ENCODE peak calls at places on chromosomes 4 and X, in four cellular contexts. One of them, this sample, is unnamed.

GRCh38 chr4:150315175-150315574 is 236.9 kb downstream of the DCLK2 start:
- DNase-seq in neuronal stem cell: no peak
- DNase-seq in mesenchymal stem cell: no peak
- DNase-seq in H1: no peak
- DNase-seq in this sample: peak; percentile 54

GRCh38 chr4:95190751-95191436 is 357.9 kb downstream of the UNC5C start:
- DNase-seq in neuronal stem cell: peak; percentile 82
- DNase-seq in mesenchymal stem cell: peak; percentile 83
- DNase-seq in H1: no peak
- DNase-seq in this sample: peak; percentile 63

GRCh38 chr4:15213415-15213814 is 211.1 kb downstream of the CPEB2 start:
- DNase-seq in neuronal stem cell: no peak
- DNase-seq in mesenchymal stem cell: no peak
- DNase-seq in H1: no peak
- DNase-seq in this sample: no peak

GRCh38 chrX:131821945-131822622 is 201.0 kb upstream of the STK26 start:
- DNase-seq in neuronal stem cell: no peak
- DNase-seq in mesenchymal stem cell: no peak
- DNase-seq in H1: no peak
- DNase-seq in this sample: peak; percentile 82

GRCh38 chr4:52824603-52825310 is 37.4 kb upstream of the RASL11B start:
- DNase-seq in neuronal stem cell: no peak
- DNase-seq in mesenchymal stem cell: peak; percentile 84
- DNase-seq in H1: no peak
- DNase-seq in this sample: peak; percentile 30

GRCh38 chr4:55575513-55575912 is 16.5 kb downstream of the PDCL2 start:
- DNase-seq in neuronal stem cell: no peak
- DNase-seq in mesenchymal stem cell: no peak
- DNase-seq in H1: no peak
- DNase-seq in this sample: no peak

GRCh38 chr4:111854494-111855087 is 290.7 kb upstream of the FAM241A start:
- DNase-seq in neuronal stem cell: peak; percentile 21
- DNase-seq in mesenchymal stem cell: peak; percentile 52
- DNase-seq in H1: no peak
- DNase-seq in this sample: peak; percentile 58

GRCh38 chrX:110108381-110108796 is 105.5 kb downstream of the TMEM164 start:
- DNase-seq in neuronal stem cell: no peak
- DNase-seq in mesenchymal stem cell: peak; percentile 79
- DNase-seq in H1: no peak
- DNase-seq in this sample: no peak

GRCh38 chr4:87130985-87131753 is 89.2 kb downstream of the KLHL8 start:
- DNase-seq in neuronal stem cell: no peak
- DNase-seq in mesenchymal stem cell: no peak
- DNase-seq in H1: no peak
- DNase-seq in this sample: no peak

GRCh38 chr4:7420661-7421040 is 14.1 kb downstream of the PSAPL1 start:
- DNase-seq in neuronal stem cell: no peak
- DNase-seq in mesenchymal stem cell: no peak
- DNase-seq in H1: peak; percentile 26
- DNase-seq in this sample: no peak

GRCh38 chrX:5595570-5595969 is 633.1 kb downstream of the NLGN4X start:
- DNase-seq in neuronal stem cell: no peak
- DNase-seq in mesenchymal stem cell: no peak
- DNase-seq in H1: no peak
- DNase-seq in this sample: no peak

GRCh38 chrX:102832661-102833060 is 104.4 kb upstream of the RAB40AL start:
- DNase-seq in neuronal stem cell: no peak
- DNase-seq in mesenchymal stem cell: peak; percentile 78
- DNase-seq in H1: no peak
- DNase-seq in this sample: peak; percentile 87

GRCh38 chrX:7362111-7362510 is 214.2 kb upstream of the PUDP start:
- DNase-seq in neuronal stem cell: no peak
- DNase-seq in mesenchymal stem cell: no peak
- DNase-seq in H1: no peak
- DNase-seq in this sample: no peak

GRCh38 chrX:85345523-85345922 is 33.9 kb downstream of the POF1B start:
- DNase-seq in neuronal stem cell: no peak
- DNase-seq in mesenchymal stem cell: no peak
- DNase-seq in H1: no peak
- DNase-seq in this sample: no peak

GRCh38 chr4:147110968-147111367 is 165.3 kb upstream of the TTC29 start:
- DNase-seq in neuronal stem cell: no peak
- DNase-seq in mesenchymal stem cell: peak; percentile 37
- DNase-seq in H1: no peak
- DNase-seq in this sample: no peak

GRCh38 chrX:14489437-14489836 is 39.9 kb upstream of the GLRA2 start:
- DNase-seq in neuronal stem cell: no peak
- DNase-seq in mesenchymal stem cell: no peak
- DNase-seq in H1: no peak
- DNase-seq in this sample: no peak

GRCh38 chr4:11647433-11647832 is 218.7 kb upstream of the HS3ST1 start:
- DNase-seq in neuronal stem cell: no peak
- DNase-seq in mesenchymal stem cell: no peak
- DNase-seq in H1: no peak
- DNase-seq in this sample: no peak

GRCh38 chr4:163395055-163395454 is 51.4 kb downstream of the NPY5R start:
- DNase-seq in neuronal stem cell: no peak
- DNase-seq in mesenchymal stem cell: peak; percentile 83
- DNase-seq in H1: no peak
- DNase-seq in this sample: peak; percentile 53

GRCh38 chrX:111375747-111376146 is 36.2 kb downstream of the DCX start:
- DNase-seq in neuronal stem cell: no peak
- DNase-seq in mesenchymal stem cell: peak; percentile 17
- DNase-seq in H1: no peak
- DNase-seq in this sample: peak; percentile 42

GRCh38 chr4:7153711-7154110 is 38.6 kb upstream of the SORCS2 start:
- DNase-seq in neuronal stem cell: no peak
- DNase-seq in mesenchymal stem cell: no peak
- DNase-seq in H1: no peak
- DNase-seq in this sample: no peak

GRCh38 chr4:88033309-88033708 is 25.9 kb downstream of the PKD2 start:
- DNase-seq in neuronal stem cell: peak; percentile 35
- DNase-seq in mesenchymal stem cell: peak; percentile 76
- DNase-seq in H1: no peak
- DNase-seq in this sample: peak; percentile 28

GRCh38 chrX:7972586-7972985 is 45.4 kb upstream of the PNPLA4 start:
- DNase-seq in neuronal stem cell: no peak
- DNase-seq in mesenchymal stem cell: peak; percentile 1
- DNase-seq in H1: no peak
- DNase-seq in this sample: no peak

GRCh38 chrX:154123241-154124219 is 20.5 kb upstream of the OPN1LW start:
- DNase-seq in neuronal stem cell: no peak
- DNase-seq in mesenchymal stem cell: no peak
- DNase-seq in H1: no peak
- DNase-seq in this sample: peak; percentile 61

GRCh38 chr4:109368661-109369060 is 65.0 kb upstream of the SEC24B start:
- DNase-seq in neuronal stem cell: no peak
- DNase-seq in mesenchymal stem cell: peak; percentile 11
- DNase-seq in H1: no peak
- DNase-seq in this sample: no peak

GRCh38 chrX:31508338-31508737 is 436.5 kb upstream of the FTHL17 start:
- DNase-seq in neuronal stem cell: no peak
- DNase-seq in mesenchymal stem cell: peak; percentile 70
- DNase-seq in H1: no peak
- DNase-seq in this sample: peak; percentile 35

GRCh38 chrX:44970709-44971108 is 97.7 kb downstream of the KDM6A start:
- DNase-seq in neuronal stem cell: no peak
- DNase-seq in mesenchymal stem cell: no peak
- DNase-seq in H1: no peak
- DNase-seq in this sample: no peak

GRCh38 chrX:44974462-44974861 is 101.5 kb downstream of the KDM6A start:
- DNase-seq in neuronal stem cell: no peak
- DNase-seq in mesenchymal stem cell: peak; percentile 23
- DNase-seq in H1: no peak
- DNase-seq in this sample: peak; percentile 6

GRCh38 chrX:44972132-44972531 is 99.1 kb downstream of the KDM6A start:
- DNase-seq in neuronal stem cell: no peak
- DNase-seq in mesenchymal stem cell: no peak
- DNase-seq in H1: no peak
- DNase-seq in this sample: no peak

GRCh38 chrX:44973420-44973932 is 100.5 kb downstream of the KDM6A start:
- DNase-seq in neuronal stem cell: no peak
- DNase-seq in mesenchymal stem cell: no peak
- DNase-seq in H1: no peak
- DNase-seq in this sample: no peak

GRCh38 chrX:44971674-44972073 is 98.7 kb downstream of the KDM6A start:
- DNase-seq in neuronal stem cell: no peak
- DNase-seq in mesenchymal stem cell: no peak
- DNase-seq in H1: no peak
- DNase-seq in this sample: no peak
- H2BK12ac ChIP-seq in neuronal stem cell: no peak overlapping the region
- H2BK12ac ChIP-seq in mesenchymal stem cell: no peak overlapping the region
- H2BK12ac ChIP-seq in H1: no peak overlapping the region
- H2BK12ac ChIP-seq in this sample: no peak overlapping the region

DNA sequence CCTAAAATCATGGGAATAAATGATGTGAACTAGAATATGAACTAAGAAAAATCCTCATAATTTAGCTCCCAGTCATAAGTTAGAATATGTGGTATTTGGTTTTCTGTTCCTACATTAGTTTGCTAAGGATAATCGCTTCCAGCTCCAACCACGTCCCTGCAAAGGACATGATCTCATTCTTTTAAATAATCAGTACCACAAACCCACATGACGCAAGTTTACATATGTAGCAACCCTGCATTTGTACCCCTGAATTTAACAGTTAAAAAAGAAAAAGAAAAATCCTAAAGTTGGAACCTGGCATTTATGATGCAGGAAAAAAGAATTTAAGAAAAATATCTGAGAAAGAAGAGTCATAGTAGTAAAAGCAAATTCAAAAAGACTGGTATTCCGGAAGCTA is 13.3 kb downstream of the UBA6 start:
- DNase-seq in neuronal stem cell: no peak
- DNase-seq in mesenchymal stem cell: peak; percentile 18
- DNase-seq in H1: no peak
- DNase-seq in this sample: no peak
- H3K36me3 ChIP-seq in neuronal stem cell: peaks cover 72% of the 10 kb centered on the region
- H3K36me3 ChIP-seq in mesenchymal stem cell: peaks cover 11% of the 10 kb centered on the region
- H3K36me3 ChIP-seq in H1: no peaks in the 10 kb centered on the region
- H3K36me3 ChIP-seq in this sample: peaks cover 7% of the 10 kb centered on the region

GRCh38 chr4:168679397-168680176 is 182.7 kb downstream of the PALLD start:
- DNase-seq in neuronal stem cell: no peak
- DNase-seq in mesenchymal stem cell: no peak
- DNase-seq in H1: no peak
- DNase-seq in this sample: peak; percentile 26
- H2AK5ac ChIP-seq in neuronal stem cell: no peak overlapping the region
- H2AK5ac ChIP-seq in mesenchymal stem cell: no peak overlapping the region
- H2AK5ac ChIP-seq in H1: peak overlapping the region; percentile 47
- H2AK5ac ChIP-seq in this sample: peak overlapping the region; percentile 31

DNA sequence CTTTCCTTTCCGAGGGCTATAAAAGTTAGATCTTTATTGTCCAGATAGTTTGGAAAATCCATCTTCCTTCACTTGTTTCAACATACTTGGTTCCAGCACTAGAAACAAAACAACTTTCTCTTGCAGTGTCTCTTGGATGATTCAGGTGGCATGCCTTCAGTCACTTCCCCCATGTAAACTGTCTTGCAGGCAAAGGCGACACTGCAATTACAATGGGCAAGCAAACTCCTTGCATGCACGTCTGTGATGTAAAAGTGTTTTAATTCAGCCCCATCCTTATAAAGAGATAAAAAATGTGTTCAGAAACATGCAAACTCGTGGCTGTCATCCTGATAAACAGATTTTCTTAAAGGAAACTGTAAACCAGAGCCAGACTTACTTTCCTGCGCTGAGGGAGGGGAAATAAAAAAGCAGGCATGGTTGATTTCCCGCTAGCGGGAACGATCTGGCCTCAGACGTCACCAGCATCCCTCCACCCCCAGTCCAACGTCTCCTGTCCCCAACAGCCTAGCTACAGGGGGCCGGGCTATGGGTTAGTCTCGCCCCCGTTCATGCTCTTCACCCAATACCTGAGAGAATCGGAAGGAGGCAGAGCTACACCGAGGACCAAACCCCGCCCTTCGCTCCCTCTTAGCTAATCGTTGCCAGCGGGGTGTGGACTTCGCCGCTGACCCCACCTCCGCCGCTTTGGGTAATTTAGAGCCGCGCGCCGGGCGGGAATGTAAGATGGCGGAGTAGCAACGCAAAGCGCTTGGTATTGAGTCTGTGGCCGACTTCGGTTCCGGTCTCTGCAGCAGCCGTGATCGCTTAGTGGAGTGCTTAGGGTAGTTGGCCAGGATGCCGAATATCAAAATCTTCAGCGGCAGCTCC is at the start of gene PRPS1:
- DNase-seq in neuronal stem cell: peak; percentile 85
- DNase-seq in mesenchymal stem cell: peak; percentile 96
- DNase-seq in H1: peak; percentile 77
- DNase-seq in this sample: peak; percentile 85
- H2BK12ac ChIP-seq in neuronal stem cell: no peak within 1 kb of the TSS
- H2BK12ac ChIP-seq in mesenchymal stem cell: no peak within 1 kb of the TSS
- H2BK12ac ChIP-seq in H1: peak within 1 kb of the TSS; percentile 3
- H2BK12ac ChIP-seq in this sample: no peak within 1 kb of the TSS

DNA sequence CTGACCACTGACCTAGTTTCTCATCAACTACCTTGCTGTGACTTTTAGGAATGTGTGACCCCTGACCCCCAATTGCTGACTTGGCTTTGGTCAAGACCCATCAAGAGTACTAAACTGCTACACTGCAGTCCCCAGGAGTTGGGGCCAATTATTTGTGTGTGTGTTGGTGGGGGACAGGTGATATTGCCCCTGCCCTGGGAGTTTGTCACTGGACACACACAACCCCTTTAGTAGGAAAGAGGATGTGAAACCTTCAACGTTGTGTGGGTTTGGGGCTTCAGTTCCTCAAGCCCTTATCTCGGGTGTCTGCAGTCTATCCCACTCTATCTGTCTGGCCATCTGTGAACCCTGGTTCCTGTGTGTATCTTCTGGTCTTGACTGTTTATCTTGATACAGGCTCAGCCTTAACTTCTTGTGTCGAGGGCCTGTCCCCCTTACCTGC is 6.5 kb downstream of the SASH3 start:
- DNase-seq in neuronal stem cell: no peak
- DNase-seq in mesenchymal stem cell: no peak
- DNase-seq in H1: no peak
- DNase-seq in this sample: no peak
- H3K36me3 ChIP-seq in neuronal stem cell: no peaks in the 10 kb centered on the region
- H3K36me3 ChIP-seq in mesenchymal stem cell: no peaks in the 10 kb centered on the region
- H3K36me3 ChIP-seq in H1: no peaks in the 10 kb centered on the region
- H3K36me3 ChIP-seq in this sample: no peaks in the 10 kb centered on the region

DNA sequence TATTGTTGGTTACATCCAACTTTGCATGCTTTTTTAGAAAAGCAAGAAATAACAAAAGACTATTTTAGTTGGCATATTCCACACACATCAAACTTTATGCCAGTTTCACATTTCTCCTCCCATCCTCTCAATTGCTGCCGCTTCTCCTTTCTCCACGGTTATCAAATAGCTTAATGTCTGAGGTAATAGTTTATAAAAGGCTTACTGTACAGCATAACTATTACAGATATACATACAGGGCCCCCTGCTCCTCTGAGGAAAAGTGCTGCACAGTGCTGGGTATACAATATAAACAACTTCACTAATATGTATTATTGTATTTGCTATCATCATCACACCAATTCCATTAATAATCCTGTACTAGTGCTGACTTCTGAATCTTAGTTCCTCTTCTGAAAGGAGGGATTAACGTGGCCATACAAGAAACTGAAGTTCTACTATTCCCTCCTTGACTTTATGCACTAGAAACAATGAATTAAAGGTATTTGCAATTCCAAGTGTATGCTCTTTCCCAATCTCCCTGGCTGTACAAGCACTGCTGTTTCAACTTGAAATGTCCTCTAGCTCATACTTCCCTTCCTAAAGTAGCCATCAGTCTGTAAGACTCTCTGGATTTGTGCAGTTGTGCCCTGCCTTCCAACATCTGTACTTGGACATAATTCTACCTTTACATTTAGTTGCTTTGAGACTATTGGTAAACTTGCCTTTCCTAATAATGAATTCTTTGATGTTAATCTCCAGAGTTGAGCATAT is 2.5 kb downstream of the CCNI start:
- DNase-seq in neuronal stem cell: no peak
- DNase-seq in mesenchymal stem cell: peak; percentile 59
- DNase-seq in H1: no peak
- DNase-seq in this sample: no peak
- H2AK5ac ChIP-seq in neuronal stem cell: no peak overlapping the region
- H2AK5ac ChIP-seq in mesenchymal stem cell: no peak overlapping the region
- H2AK5ac ChIP-seq in H1: no peak overlapping the region
- H2AK5ac ChIP-seq in this sample: no peak overlapping the region